ENCODE peak calls at places on chromosomes 11 and 22, in nine cellular contexts. W is suprapubic skin; A is fibroblast of the aortic adventitia; B is sigmoid colon; O is IMR-90; M is right lobe of liver; S is BJ; X is endothelial cell of umbilical vein; H is activated CD8-positive, alpha-beta T cell treated with anti-CD3 and anti-CD28 coated beads for 36 hours. T is an unnamed sample.

GRCh38 chr11:64101461-64101860 is 64.5 kb downstream of the MACROD1 start:
- DNase-seq in H (no peak), A (no peak), B (no peak), O (no peak), M (no peak), X (no peak), S (no peak), W (no peak), T (no peak)

GRCh38 chr22:38266120-38266519 is 6.7 kb downstream of the TMEM184B start:
- DNase-seq in O (peak), X (no peak), W (no peak), M (no peak), H (no peak), B (no peak), S (no peak), A (peak), T (no peak)

GRCh38 chr11:72254299-72254993 is 10.5 kb upstream of the PHOX2A start:
- DNase-seq in X (no peak), A (no peak), M (no peak), O (no peak), W (no peak), S (no peak), B (no peak), H (no peak), T (no peak)

GRCh38 chr11:66874232-66874631 is 17.4 kb downstream of the LRFN4 start:
- DNase-seq in X (no peak), S (no peak), W (no peak), A (no peak), M (no peak), H (no peak), B (no peak), O (no peak), T (no peak)

GRCh38 chr11:19889531-19889930 is 176.9 kb downstream of the NAV2 start:
- DNase-seq in W (no peak), A (no peak), M (no peak), H (no peak), O (peak), S (no peak), X (no peak), B (no peak), T (no peak)

GRCh38 chr11:83284501-83285051 is 1.6 kb downstream of the CCDC90B start:
- DNase-seq in S (no peak), W (no peak), A (no peak), X (peak), B (no peak), O (no peak), H (no peak), M (no peak), T (no peak)

GRCh38 chr11:36540998-36541397 is 26.8 kb upstream of the RAG1 start:
- DNase-seq in B (no peak), X (peak), M (peak), W (no peak), O (peak), A (peak), S (peak), H (peak), T (peak)

GRCh38 chr22:28018461-28018927 is 99.4 kb upstream of the PITPNB start:
- DNase-seq in H (no peak), S (no peak), M (no peak), W (peak), O (no peak), X (no peak), B (peak), A (no peak), T (no peak)

GRCh38 chr11:119743041-119743440 is 14.0 kb upstream of the NECTIN1 start:
- DNase-seq in M (no peak), S (no peak), H (no peak), A (no peak), W (no peak), O (no peak), B (no peak), X (no peak), T (no peak)

GRCh38 chr22:31081963-31082605 is 966 bp downstream of the SMTN start:
- DNase-seq in X (peak), W (peak), A (peak), M (no peak), B (no peak), S (no peak), H (peak), O (peak), T (peak)

GRCh38 chr11:108965602-108966001 is 300.7 kb downstream of the DDX10 start:
- DNase-seq in X (no peak), A (peak), B (no peak), H (no peak), S (no peak), W (no peak), M (no peak), O (peak), T (no peak)

GRCh38 chr11:119340335-119341221 is at the start of gene C1QTNF5:
- DNase-seq in A (peak), H (no peak), O (peak), S (no peak), M (peak), W (peak), X (peak), B (peak), T (no peak)

GRCh38 chr11:15957234-15957633 is 399.1 kb downstream of the SOX6 start:
- DNase-seq in B (no peak), H (no peak), O (no peak), W (no peak), M (no peak), A (no peak), S (no peak), X (no peak), T (no peak)

GRCh38 chr11:17588166-17588565 is 41.1 kb downstream of the OTOG start:
- DNase-seq in S (no peak), M (no peak), A (no peak), W (peak), X (no peak), B (peak), H (no peak), O (no peak), T (no peak)

GRCh38 chr11:33515347-33515746 is 185.3 kb downstream of the C11orf91 start:
- DNase-seq in B (no peak), H (peak), M (no peak), O (peak), A (peak), S (no peak), W (no peak), X (no peak), T (peak)

GRCh38 chr22:27872488-27872887 is 46.6 kb downstream of the PITPNB start:
- DNase-seq in A (no peak), X (no peak), B (no peak), W (no peak), M (no peak), H (no peak), O (no peak), S (no peak), T (no peak)

GRCh38 chr11:133827556-133827955 is 17.8 kb downstream of the SPATA19 start:
- DNase-seq in O (no peak), A (no peak), X (no peak), S (no peak), W (no peak), H (no peak), B (no peak), M (no peak), T (no peak)

GRCh38 chr22:49565516-49565855 is 262.2 kb downstream of the BRD1 start:
- DNase-seq in A (no peak), B (peak), H (no peak), S (no peak), O (no peak), W (peak), M (no peak), X (no peak), T (no peak)

GRCh38 chr11:119991669-119992068 is 146.2 kb downstream of the TRIM29 start:
- DNase-seq in O (no peak), B (no peak), M (no peak), W (no peak), A (no peak), S (no peak), H (no peak), X (no peak), T (no peak)

GRCh38 chr11:34727228-34727737 is 106.4 kb downstream of the EHF start:
- DNase-seq in W (no peak), O (no peak), M (no peak), A (no peak), H (no peak), S (no peak), B (no peak), X (no peak), T (no peak)

GRCh38 chr11:7967097-7967496 is 1.9 kb upstream of the NLRP10 start:
- DNase-seq in O (peak), M (no peak), A (peak), X (no peak), W (no peak), B (no peak), H (no peak), S (no peak), T (no peak)

GRCh38 chr11:131637469-131638175 is 267.2 kb downstream of the NTM start:
- DNase-seq in M (no peak), H (no peak), A (no peak), S (no peak), B (no peak), O (no peak), W (no peak), X (no peak), T (no peak)

GRCh38 chr11:128738942-128739341 is 45.1 kb downstream of the FLI1 start:
- DNase-seq in M (no peak), X (no peak), A (no peak), H (no peak), S (no peak), W (no peak), B (no peak), O (no peak), T (no peak)

GRCh38 chr11:75311858-75312288 is 39.6 kb downstream of the ARRB1 start:
- DNase-seq in B (peak), S (no peak), H (no peak), W (peak), X (peak), O (peak), M (no peak), A (peak), T (no peak)

GRCh38 chr11:74325649-74326645 is 14.5 kb upstream of the P4HA3 start:
- DNase-seq in W (peak), B (peak), X (peak), M (no peak), O (peak), S (peak), A (peak), H (no peak), T (no peak)

GRCh38 chr11:111021131-111021530 is 224.4 kb upstream of the POU2AF2 start:
- DNase-seq in A (peak), M (no peak), B (no peak), O (no peak), X (no peak), H (no peak), W (no peak), S (no peak), T (no peak)
- TF ChIP-seq CTCF in A (no peak), M (no peak), B (no peak), O (no peak), X (no peak), H (no peak), W (no peak), S (no peak), T (no peak)

GRCh38 chr22:43300891-43301676 is 42.1 kb downstream of the SCUBE1 start:
- DNase-seq in B (no peak), A (peak), S (no peak), O (no peak), X (no peak), H (no peak), M (no peak), W (no peak), T (no peak)
- TF ChIP-seq CTCF in B (no peak), A (no peak), S (no peak), O (no peak), X (no peak), H (no peak), M (no peak), W (no peak), T (no peak)

GRCh38 chr11:88281317-88281712 is 56.2 kb downstream of the CTSC start:
- DNase-seq in X (no peak), O (no peak), B (no peak), M (no peak), W (no peak), A (peak), S (no peak), H (no peak), T (no peak)
- TF ChIP-seq CTCF in X (no peak), O (peak), B (no peak), M (peak), W (no peak), A (peak), S (no peak), H (no peak), T (peak)

GRCh38 chr22:24436553-24436952 is 9.2 kb downstream of the ADORA2A start:
- DNase-seq in O (no peak), W (no peak), B (no peak), S (no peak), H (no peak), X (no peak), A (no peak), M (no peak), T (no peak)

GRCh38 chr22:24437091-24437490 is 9.7 kb downstream of the ADORA2A start:
- DNase-seq in M (no peak), O (no peak), W (no peak), X (no peak), B (no peak), H (no peak), A (no peak), S (no peak), T (no peak)

GRCh38 chr22:24440270-24440717 is 12.9 kb downstream of the ADORA2A start:
- DNase-seq in W (no peak), H (no peak), B (no peak), S (no peak), O (no peak), X (no peak), M (no peak), A (no peak), T (no peak)

GRCh38 chr22:24435861-24436351 is 8.5 kb downstream of the ADORA2A start:
- DNase-seq in A (peak), M (peak), B (peak), S (no peak), X (no peak), O (peak), W (no peak), H (no peak), T (no peak)

GRCh38 chr22:24437820-24438328 is 10.5 kb downstream of the ADORA2A start:
- DNase-seq in W (no peak), X (no peak), A (peak), O (no peak), H (peak), B (no peak), M (no peak), S (no peak), T (peak)
- TF ChIP-seq CTCF in W (no peak), X (no peak), A (peak), O (peak), H (no peak), B (no peak), M (peak), S (peak), T (peak)

DNA sequence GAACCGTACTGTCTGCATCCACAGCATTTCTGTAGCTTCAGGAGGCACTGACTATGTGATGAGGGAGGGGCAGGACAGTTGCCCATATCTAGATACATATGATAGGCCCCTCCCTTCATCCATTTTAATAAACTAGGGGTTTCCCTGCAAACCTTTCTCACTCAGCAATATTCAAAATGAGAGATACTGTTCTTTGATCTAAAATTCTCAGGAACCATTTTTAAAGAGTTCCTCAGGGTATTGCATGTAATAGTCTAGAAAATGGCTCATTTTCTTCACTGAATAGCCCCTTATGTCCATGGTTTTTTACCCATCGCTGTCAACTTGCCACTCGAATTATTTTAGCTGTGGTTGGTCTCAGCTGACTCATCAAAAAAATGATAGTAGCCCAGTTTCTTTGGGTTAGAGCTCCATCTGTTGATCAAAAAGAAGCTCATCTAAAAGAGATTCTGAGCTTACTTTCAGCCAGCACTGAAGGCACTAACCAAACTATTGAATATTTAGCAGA is 37.0 kb upstream of the DNAJB7 start:
- DNase-seq in W (no peak), A (peak), M (no peak), O (peak), S (peak), B (no peak), H (peak), X (peak), T (peak)
- TF ChIP-seq CTCF in W (peak), A (peak), M (peak), O (peak), S (peak), B (no peak), H (peak), X (peak), T (peak)

DNA sequence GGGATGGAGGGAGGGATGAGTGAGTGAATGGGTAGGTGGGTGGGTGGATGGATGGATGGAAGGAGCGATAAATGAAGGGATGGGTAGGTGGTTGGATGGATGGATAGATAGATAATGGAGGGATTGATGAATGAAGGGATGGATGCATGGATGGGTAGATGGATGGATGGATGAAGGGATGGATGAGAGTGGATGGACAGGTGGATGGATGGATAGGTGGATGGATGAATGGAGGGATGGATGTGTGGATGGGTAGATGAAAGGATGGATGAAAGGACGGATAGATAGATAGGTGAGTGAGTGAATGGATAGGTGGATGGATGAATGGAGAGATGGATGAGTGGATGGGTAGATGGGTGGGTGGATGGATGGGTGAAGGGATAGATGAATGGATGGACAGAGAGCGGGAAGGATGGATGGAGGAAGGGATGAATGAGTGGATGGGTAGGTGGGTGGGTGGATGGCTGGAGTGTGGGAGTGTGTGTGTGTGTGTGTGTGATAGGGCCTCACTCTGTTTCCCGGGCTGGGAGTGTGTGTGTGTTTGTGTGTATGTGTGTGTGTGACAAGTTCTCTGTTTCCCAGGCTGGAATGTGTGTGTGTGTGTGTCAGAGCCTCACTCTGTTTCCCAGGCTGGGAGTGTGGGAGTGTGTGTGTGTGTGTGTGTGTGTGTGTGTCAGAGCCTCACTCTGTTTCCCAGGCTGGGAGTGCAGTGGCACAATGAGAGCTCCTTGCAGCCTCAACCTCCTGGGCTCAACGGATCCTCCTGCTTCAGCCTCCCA is 2.1 kb upstream of the PRR33 start:
- DNase-seq in W (no peak), A (no peak), H (no peak), O (peak), B (no peak), X (no peak), M (no peak), S (no peak), T (no peak)
- TF ChIP-seq CTCF in W (no peak), A (no peak), H (no peak), O (no peak), B (no peak), X (no peak), M (no peak), S (no peak), T (no peak)

GRCh38 chr11:69670158-69670845 is 4.9 kb downstream of the LTO1 start:
- DNase-seq in O (peak), W (peak), B (peak), X (peak), M (peak), H (peak), A (peak), S (no peak), T (peak)

GRCh38 chr11:69671734-69672465 is 3.3 kb downstream of the LTO1 start:
- DNase-seq in A (no peak), H (no peak), O (no peak), S (no peak), W (peak), B (peak), M (no peak), X (no peak), T (no peak)

GRCh38 chr11:69674267-69674885 is 777 bp downstream of the LTO1 start:
- DNase-seq in W (peak), A (peak), S (no peak), X (peak), H (peak), M (no peak), B (peak), O (peak), T (no peak)

GRCh38 chr11:69677744-69678143 is 2.6 kb upstream of the LTO1 start:
- DNase-seq in M (no peak), B (no peak), A (no peak), S (no peak), X (no peak), O (peak), W (no peak), H (no peak), T (no peak)

GRCh38 chr11:69674886-69675714 is at the start of gene LTO1:
- DNase-seq in B (peak), A (peak), O (peak), M (peak), W (peak), H (peak), X (peak), S (peak), T (peak)
- TF ChIP-seq CTCF in B (no peak), A (no peak), O (no peak), M (no peak), W (no peak), H (no peak), X (no peak), S (no peak), T (no peak)

DNA sequence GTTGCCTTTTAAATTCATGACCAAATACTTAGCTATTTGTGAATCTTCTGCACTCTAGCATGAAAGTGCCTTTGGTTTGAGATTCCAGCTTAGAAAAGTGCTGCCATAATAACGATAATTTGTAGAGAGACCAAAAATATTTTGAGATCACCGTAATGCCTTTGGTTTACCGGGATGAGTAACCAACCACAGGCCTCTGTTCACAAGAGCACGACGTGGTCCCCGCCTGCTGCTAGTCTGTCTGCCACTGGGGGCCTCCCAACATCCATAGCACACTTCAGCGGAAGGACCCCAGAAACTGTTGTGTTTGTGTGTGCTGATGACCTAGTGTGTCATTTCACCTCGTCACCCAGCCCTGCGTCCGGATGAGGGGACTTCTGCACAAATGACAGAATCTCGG is 67.0 kb upstream of the RASSF10 start:
- DNase-seq in A (no peak), M (no peak), O (no peak), X (no peak), B (no peak), W (no peak), S (no peak), H (no peak), T (no peak)
- TF ChIP-seq CTCF in A (no peak), M (no peak), O (no peak), X (no peak), B (no peak), W (no peak), S (no peak), H (no peak), T (no peak)

GRCh38 chr11:130063398-130063797 is 6.3 kb upstream of the APLP2 start:
- DNase-seq in B (no peak), O (no peak), W (no peak), A (no peak), X (no peak), S (no peak), M (no peak), H (no peak), T (no peak)

GRCh38 chr11:130069684-130070108 is at the start of gene APLP2:
- DNase-seq in B (peak), S (peak), H (peak), M (peak), X (peak), A (peak), W (peak), O (peak), T (peak)

GRCh38 chr11:130068986-130069683 is 559 bp upstream of the APLP2 start:
- DNase-seq in O (peak), B (peak), W (peak), X (peak), A (peak), M (peak), H (peak), S (peak), T (no peak)

GRCh38 chr11:130068546-130068985 is 1.1 kb upstream of the APLP2 start:
- DNase-seq in M (no peak), W (no peak), B (no peak), X (no peak), S (no peak), A (no peak), H (no peak), O (no peak), T (no peak)

GRCh38 chr11:130066338-130066737 is 3.4 kb upstream of the APLP2 start:
- DNase-seq in A (no peak), S (no peak), B (no peak), H (no peak), W (no peak), X (no peak), O (no peak), M (no peak), T (no peak)
- TF ChIP-seq CTCF in A (no peak), S (no peak), B (no peak), H (no peak), W (no peak), X (no peak), O (no peak), M (no peak), T (no peak)

T was measured in GM13977.